ENCODE peak calls at places on chromosome 3, in four cellular contexts. U is HepG2, T is K562, A is GM12878. B is an unnamed sample.

GRCh38 chr3:156433138-156433537 is 121.8 kb downstream of the SSR3 start:
- DNase-seq in U (no peak), T (no peak), A (no peak), B (no peak)

GRCh38 chr3:119588112-119588511 is 8.8 kb downstream of the ADPRH start:
- DNase-seq in U (no peak), T (no peak), A (no peak), B (no peak)

GRCh38 chr3:120218981-120219380 is 66.0 kb downstream of the GPR156 start:
- DNase-seq in U (no peak), T (no peak), A (no peak), B (no peak)

GRCh38 chr3:64209866-64210609 is 15.2 kb downstream of the PRICKLE2 start:
- DNase-seq in U (no peak), T (no peak), A (no peak), B (peak)

GRCh38 chr3:66379565-66379964 is 121.3 kb downstream of the LRIG1 start:
- DNase-seq in U (no peak), T (no peak), A (no peak), B (no peak)

GRCh38 chr3:161069441-161070251 is 35.5 kb downstream of the B3GALNT1 start:
- DNase-seq in U (no peak), T (no peak), A (peak), B (no peak)

GRCh38 chr3:159346504-159346903 is 544.6 kb downstream of the MFSD1 start:
- DNase-seq in U (no peak), T (no peak), A (no peak), B (no peak)

GRCh38 chr3:167991213-167991612 is 104.5 kb downstream of the GOLIM4 start:
- DNase-seq in U (no peak), T (no peak), A (no peak), B (no peak)

GRCh38 chr3:7444886-7445285 is 584.0 kb downstream of the GRM7 start:
- DNase-seq in U (no peak), T (no peak), A (no peak), B (no peak)

GRCh38 chr3:111989061-111989678 is 9.6 kb upstream of the TAGLN3 start:
- DNase-seq in U (peak), T (peak), A (no peak), B (peak)

GRCh38 chr3:42653560-42654330 is at the start of gene ZBTB47:
- DNase-seq in U (no peak), T (no peak), A (no peak), B (no peak)

GRCh38 chr3:45409921-45410320 is 21.5 kb downstream of the LARS2 start:
- DNase-seq in U (no peak), T (no peak), A (no peak), B (no peak)

GRCh38 chr3:39142067-39142466 is 11.3 kb downstream of the CSRNP1 start:
- DNase-seq in U (no peak), T (no peak), A (no peak), B (no peak)

GRCh38 chr3:138348107-138348949 is at the start of gene MRAS:
- DNase-seq in U (peak), T (peak), A (no peak), B (peak)

GRCh38 chr3:46228259-46229222 is 13.7 kb upstream of the CCR3 start:
- DNase-seq in U (no peak), T (no peak), A (no peak), B (no peak)

GRCh38 chr3:132788299-132788698 is 66.1 kb upstream of the NPHP3 start:
- DNase-seq in U (no peak), T (no peak), A (no peak), B (no peak)

GRCh38 chr3:130748520-130748919 is 1.9 kb upstream of the PIK3R4 start:
- DNase-seq in U (no peak), T (no peak), A (no peak), B (no peak)

GRCh38 chr3:11096266-11097135 is 57.8 kb upstream of the HRH1 start:
- DNase-seq in U (no peak), T (peak), A (no peak), B (peak)

GRCh38 chr3:114756506-114757279 is 390.4 kb downstream of the ZBTB20 start:
- DNase-seq in U (no peak), T (no peak), A (no peak), B (no peak)

GRCh38 chr3:82085356-82085755 is 323.9 kb upstream of the GBE1 start:
- DNase-seq in U (no peak), T (no peak), A (no peak), B (no peak)

GRCh38 chr3:82082796-82083195 is 321.4 kb upstream of the GBE1 start:
- DNase-seq in U (no peak), T (no peak), A (no peak), B (no peak)

GRCh38 chr3:82078246-82078645 is 316.8 kb upstream of the GBE1 start:
- DNase-seq in U (no peak), T (no peak), A (no peak), B (no peak)

GRCh38 chr3:82080261-82080660 is 318.8 kb upstream of the GBE1 start:
- DNase-seq in U (no peak), T (no peak), A (no peak), B (no peak)

GRCh38 chr3:82080792-82081191 is 319.3 kb upstream of the GBE1 start:
- DNase-seq in U (no peak), T (no peak), A (no peak), B (no peak)
- TF ChIP-seq GABPA in U (no peak), T (no peak), A (no peak), B (no peak)

GRCh38 chr3:135860761-135861160 is 104.8 kb upstream of the PPP2R3A start:
- DNase-seq in U (no peak), T (no peak), A (no peak), B (no peak)
- TF ChIP-seq ZBTB33 in U (no peak), T (no peak), A (no peak), B (no peak)

DNA sequence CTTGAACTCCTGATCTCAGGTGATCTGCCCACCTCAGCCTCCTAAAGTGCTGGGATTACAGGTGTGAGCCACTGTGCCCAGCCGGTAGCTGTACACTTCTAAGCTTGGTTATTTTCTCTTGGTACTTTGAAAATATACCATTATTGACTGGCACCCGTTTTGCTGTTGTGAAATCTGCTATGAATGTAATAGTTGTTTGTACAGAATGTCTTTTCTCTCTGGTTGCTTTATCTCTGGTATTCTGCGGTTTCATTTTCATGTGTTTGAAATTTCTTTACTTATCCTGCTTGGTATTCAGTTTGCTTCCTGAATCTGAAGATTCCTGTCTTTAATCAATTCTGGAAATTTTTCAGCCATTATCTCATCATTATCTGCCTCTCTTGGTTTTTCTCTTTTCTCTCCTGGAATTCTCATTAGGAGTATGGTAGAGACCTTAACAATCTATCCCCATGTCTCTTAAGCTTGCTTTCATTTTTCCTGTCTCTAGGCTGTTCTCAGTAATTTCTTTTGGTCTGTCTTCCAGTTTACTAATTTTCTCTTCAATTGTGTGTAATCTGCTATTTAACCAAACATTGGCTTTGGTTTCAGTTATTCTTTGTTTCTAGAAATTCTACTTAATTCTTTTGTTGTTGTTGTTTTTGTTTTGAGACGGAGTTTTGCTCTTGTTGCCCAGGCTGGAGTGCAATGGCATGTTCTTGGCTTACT is 2.8 kb upstream of the PAK2 start:
- DNase-seq in U (peak), T (no peak), A (no peak), B (no peak)
- TF ChIP-seq GABPA in U (no peak), T (no peak), A (no peak), B (no peak)

GRCh38 chr3:32226875-32227500 is 11.5 kb upstream of the CMTM8 start:
- DNase-seq in U (no peak), T (no peak), A (no peak), B (no peak)
- TF ChIP-seq ZBTB33 in U (no peak), T (no peak), A (no peak), B (peak)

B was measured in SK-N-SH.